ENCODE peak calls at places on chromosomes 5 and 9, in four cellular contexts. One of them, this sample, is unnamed.

GRCh38 chr5:60520451-60521210 is 179.3 kb downstream of the DEPDC1B start:
- DNase-seq in HepG2: no peak
- DNase-seq in GM12878: no peak
- DNase-seq in K562: no peak
- DNase-seq in this sample: no peak

GRCh38 chr5:125412561-125413535 is 666.4 kb upstream of the ZNF608 start:
- DNase-seq in GM12878: no peak
- DNase-seq in HepG2: peak
- DNase-seq in K562: no peak
- DNase-seq in this sample: peak

GRCh38 chr9:5622019-5622418 is 6.9 kb upstream of the RIC1 start:
- DNase-seq in HepG2: no peak
- DNase-seq in K562: no peak
- DNase-seq in GM12878: no peak
- DNase-seq in this sample: no peak

GRCh38 chr9:121685146-121685794 is 33.8 kb downstream of the DAB2IP start:
- DNase-seq in K562: no peak
- DNase-seq in HepG2: no peak
- DNase-seq in GM12878: no peak
- DNase-seq in this sample: no peak

GRCh38 chr5:174355208-174355612 is 309.7 kb downstream of the NSG2 start:
- DNase-seq in HepG2: no peak
- DNase-seq in K562: no peak
- DNase-seq in GM12878: no peak
- DNase-seq in this sample: no peak

GRCh38 chr5:81971086-81971693 is 633 bp upstream of the ATG10 start:
- DNase-seq in HepG2: peak
- DNase-seq in GM12878: peak
- DNase-seq in K562: peak
- DNase-seq in this sample: no peak

GRCh38 chr9:78782858-78783257 is 485.9 kb downstream of the PSAT1 start:
- DNase-seq in HepG2: no peak
- DNase-seq in GM12878: no peak
- DNase-seq in K562: no peak
- DNase-seq in this sample: no peak

GRCh38 chr5:142925795-142926194 is 155.6 kb downstream of the ARHGAP26 start:
- DNase-seq in HepG2: no peak
- DNase-seq in K562: no peak
- DNase-seq in GM12878: no peak
- DNase-seq in this sample: no peak

GRCh38 chr5:144468542-144468941 is 297.9 kb downstream of the KCTD16 start:
- DNase-seq in K562: no peak
- DNase-seq in HepG2: no peak
- DNase-seq in GM12878: no peak
- DNase-seq in this sample: no peak

GRCh38 chr5:151924564-151925395 is at the start of gene GLRA1:
- DNase-seq in K562: peak
- DNase-seq in GM12878: no peak
- DNase-seq in HepG2: peak
- DNase-seq in this sample: peak

GRCh38 chr9:133074111-133074651 is 12.4 kb downstream of the CEL start:
- DNase-seq in HepG2: no peak
- DNase-seq in K562: no peak
- DNase-seq in GM12878: no peak
- DNase-seq in this sample: no peak

GRCh38 chr5:102715405-102715804 is 39.7 kb upstream of the PAM start:
- DNase-seq in GM12878: no peak
- DNase-seq in K562: no peak
- DNase-seq in HepG2: no peak
- DNase-seq in this sample: no peak

GRCh38 chr5:180802325-180803180 is at the start of gene MGAT1:
- DNase-seq in K562: peak
- DNase-seq in GM12878: no peak
- DNase-seq in HepG2: peak
- DNase-seq in this sample: peak

GRCh38 chr5:180806351-180807011 is 3.9 kb upstream of the MGAT1 start:
- DNase-seq in GM12878: no peak
- DNase-seq in K562: no peak
- DNase-seq in HepG2: no peak
- DNase-seq in this sample: no peak

GRCh38 chr5:180804129-180804601 is 1.6 kb upstream of the MGAT1 start:
- DNase-seq in HepG2: no peak
- DNase-seq in K562: no peak
- DNase-seq in GM12878: no peak
- DNase-seq in this sample: no peak

GRCh38 chr5:180801596-180802324 is 846 bp downstream of the MGAT1 start:
- DNase-seq in K562: no peak
- DNase-seq in GM12878: no peak
- DNase-seq in HepG2: no peak
- DNase-seq in this sample: no peak

GRCh38 chr5:180803181-180804128 is 849 bp upstream of the MGAT1 start:
- DNase-seq in GM12878: peak
- DNase-seq in HepG2: peak
- DNase-seq in K562: peak
- DNase-seq in this sample: no peak
- TF ChIP-seq POLR2A in GM12878: peak
- TF ChIP-seq POLR2A in HepG2: no peak
- TF ChIP-seq POLR2A in K562: peak
- TF ChIP-seq POLR2A in this sample: no peak

GRCh38 chr9:21848615-21849014 is 46.2 kb downstream of the MTAP start:
- DNase-seq in GM12878: no peak
- DNase-seq in HepG2: no peak
- DNase-seq in K562: no peak
- DNase-seq in this sample: no peak
- TF ChIP-seq CBX5 in GM12878: no peak
- TF ChIP-seq CBX5 in HepG2: no peak
- TF ChIP-seq CBX5 in K562: no peak
- TF ChIP-seq CBX5 in this sample: no peak

GRCh38 chr5:178849316-178849715 is 10.4 kb upstream of the ZNF354B start:
- DNase-seq in HepG2: no peak
- DNase-seq in GM12878: no peak
- DNase-seq in K562: no peak
- DNase-seq in this sample: no peak
- TF ChIP-seq POLR2A in HepG2: no peak
- TF ChIP-seq POLR2A in GM12878: no peak
- TF ChIP-seq POLR2A in K562: no peak
- TF ChIP-seq POLR2A in this sample: no peak

DNA sequence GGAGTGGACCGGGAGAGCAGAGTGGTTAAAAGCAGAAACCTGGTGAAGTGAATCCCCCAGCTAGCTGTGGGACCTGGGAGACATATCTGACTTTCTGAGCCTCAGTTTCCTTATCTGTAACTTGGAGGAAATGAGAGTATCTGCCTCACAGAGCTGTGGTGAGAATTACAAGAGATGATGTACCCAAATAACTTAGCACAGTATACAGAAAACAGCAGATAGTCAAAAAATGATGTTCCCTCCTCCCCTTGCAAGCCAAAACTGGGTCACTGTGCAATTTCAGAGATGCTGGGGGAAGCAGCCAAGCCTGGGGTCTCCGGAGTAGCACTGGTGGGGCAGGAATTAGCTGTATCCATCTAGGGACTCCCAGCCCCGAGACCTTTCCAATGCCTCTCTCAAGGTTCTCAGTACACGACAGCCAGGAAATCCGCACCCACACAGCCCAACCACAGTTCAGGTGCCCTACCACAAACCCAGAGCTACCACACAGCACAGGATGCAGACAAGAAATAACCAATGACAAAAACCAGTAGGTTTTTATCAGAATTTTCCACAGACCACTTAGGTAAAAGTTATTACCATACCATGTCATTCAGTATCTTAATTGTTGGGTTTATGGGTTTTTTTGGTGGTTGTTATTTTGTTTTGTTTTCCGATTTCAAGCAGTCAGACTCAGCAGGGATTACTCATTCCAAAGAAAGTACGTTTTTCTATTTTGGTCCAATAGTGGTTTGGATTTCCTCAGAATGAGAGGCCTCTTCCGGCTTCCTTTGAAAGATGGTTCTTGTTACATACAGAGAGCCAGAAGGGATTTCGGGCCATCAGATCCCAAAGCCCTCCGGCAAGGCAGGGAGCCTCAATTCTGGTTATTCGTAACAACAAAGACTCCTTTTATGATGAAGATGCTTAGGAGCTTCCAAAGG is 4.9 kb upstream of the HRH2 start:
- DNase-seq in K562: no peak
- DNase-seq in GM12878: no peak
- DNase-seq in HepG2: no peak
- DNase-seq in this sample: no peak
- TF ChIP-seq CBX5 in K562: no peak
- TF ChIP-seq CBX5 in GM12878: no peak
- TF ChIP-seq CBX5 in HepG2: no peak
- TF ChIP-seq CBX5 in this sample: no peak

GRCh38 chr5:150404991-150405816 is 7.5 kb downstream of the CD74 start:
- DNase-seq in HepG2: no peak
- DNase-seq in K562: no peak
- DNase-seq in GM12878: no peak
- DNase-seq in this sample: no peak
- TF ChIP-seq POLR2A in HepG2: no peak
- TF ChIP-seq POLR2A in K562: no peak
- TF ChIP-seq POLR2A in GM12878: peak
- TF ChIP-seq POLR2A in this sample: no peak

GRCh38 chr9:129142115-129142514 is 30.9 kb downstream of the PTPA start:
- DNase-seq in HepG2: no peak
- DNase-seq in GM12878: no peak
- DNase-seq in K562: no peak
- DNase-seq in this sample: no peak

GRCh38 chr9:129141066-129142041 is 30.1 kb downstream of the PTPA start:
- DNase-seq in GM12878: peak
- DNase-seq in HepG2: no peak
- DNase-seq in K562: peak
- DNase-seq in this sample: no peak

GRCh38 chr9:129139233-129139992 is 28.2 kb downstream of the PTPA start:
- DNase-seq in HepG2: peak
- DNase-seq in K562: peak
- DNase-seq in GM12878: peak
- DNase-seq in this sample: peak

GRCh38 chr9:129139993-129140396 is 28.8 kb downstream of the PTPA start:
- DNase-seq in GM12878: peak
- DNase-seq in K562: peak
- DNase-seq in HepG2: peak
- DNase-seq in this sample: no peak

DNA sequence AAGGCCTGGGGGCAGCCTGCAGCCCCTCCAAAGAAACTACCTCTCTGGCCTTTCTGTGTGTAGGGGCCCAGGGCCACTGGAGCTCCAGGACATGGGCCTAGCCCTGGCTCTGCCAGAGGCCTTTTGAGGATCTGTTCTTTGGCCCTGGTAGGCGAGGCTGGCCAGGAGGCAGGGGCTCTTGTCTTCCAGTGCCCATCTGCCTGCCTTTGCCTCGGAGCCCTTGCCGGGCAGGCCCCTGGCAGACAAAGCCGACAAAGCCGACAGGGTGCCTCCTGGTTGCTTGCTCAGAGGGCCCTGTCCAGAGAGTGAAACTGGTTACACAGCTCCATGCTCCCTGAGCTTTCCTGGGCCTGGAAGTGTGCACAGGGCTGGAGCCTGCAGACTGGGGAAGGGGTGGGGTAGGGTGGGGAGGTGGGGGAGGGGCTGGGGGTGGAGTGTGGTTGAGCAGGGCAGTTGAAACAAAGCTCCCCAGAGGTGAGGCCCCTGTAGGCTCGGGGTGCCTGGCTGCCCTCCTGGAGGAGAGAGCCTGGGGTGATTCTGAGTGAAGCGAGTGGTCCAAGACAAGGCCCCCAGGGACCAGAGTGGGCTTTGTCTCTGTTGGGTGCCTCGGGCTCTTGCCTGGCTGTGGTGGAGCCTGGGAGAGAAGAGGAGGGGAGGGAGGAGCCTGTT is 29.3 kb downstream of the PTPA start:
- DNase-seq in HepG2: peak
- DNase-seq in K562: peak
- DNase-seq in GM12878: no peak
- DNase-seq in this sample: peak
- TF ChIP-seq CBX5 in HepG2: no peak
- TF ChIP-seq CBX5 in K562: no peak
- TF ChIP-seq CBX5 in GM12878: no peak
- TF ChIP-seq CBX5 in this sample: no peak

GRCh38 chr9:136946228-136946892 is 1.3 kb downstream of the C8G start:
- DNase-seq in K562: no peak
- DNase-seq in HepG2: no peak
- DNase-seq in GM12878: no peak
- DNase-seq in this sample: no peak

GRCh38 chr9:136944094-136944518 is 432 bp downstream of the FBXW5 start:
- DNase-seq in HepG2: no peak
- DNase-seq in K562: peak
- DNase-seq in GM12878: no peak
- DNase-seq in this sample: no peak

GRCh38 chr9:136945333-136946227 is 537 bp downstream of the C8G start:
- DNase-seq in K562: no peak
- DNase-seq in HepG2: peak
- DNase-seq in GM12878: no peak
- DNase-seq in this sample: peak

GRCh38 chr9:136943291-136944093 is 1.0 kb downstream of the FBXW5 start:
- DNase-seq in GM12878: no peak
- DNase-seq in HepG2: no peak
- DNase-seq in K562: peak
- DNase-seq in this sample: peak

GRCh38 chr9:136944519-136945332 is at the start of the genes C8G and FBXW5:
- DNase-seq in GM12878: peak
- DNase-seq in K562: peak
- DNase-seq in HepG2: peak
- DNase-seq in this sample: peak
- TF ChIP-seq POLR2A in GM12878: no peak
- TF ChIP-seq POLR2A in K562: peak
- TF ChIP-seq POLR2A in HepG2: no peak
- TF ChIP-seq POLR2A in this sample: no peak

This sample was measured in H1.